ENCODE peak calls at places on chromosomes 5 and 9, in ten cellular contexts. One of them, this sample, is unnamed.

GRCh38 chr9:137273616-137274320 is 3.8 kb upstream of the TOR4A start:
- DNase-seq in posterior cingulate gyrus: no peak
- DNase-seq in KBM-7: no peak
- DNase-seq in ACHN: no peak
- DNase-seq in adrenal gland: no peak
- DNase-seq in adipocyte: no peak
- DNase-seq in activated CD4-positive, alpha-beta T cell treated with anti-CD3 and anti-CD28 coated beads, Interleukin-2, amount 50 U/mL, for 48 hours: no peak
- DNase-seq in nucleus accumbens: no peak
- DNase-seq in skeletal muscle cell: no peak
- DNase-seq in nephron progenitor cell: no peak
- DNase-seq in this sample: no peak

GRCh38 chr9:18889550-18889949 is 143.5 kb downstream of the SAXO1 start:
- DNase-seq in nephron progenitor cell: no peak
- DNase-seq in adrenal gland: no peak
- DNase-seq in KBM-7: no peak
- DNase-seq in skeletal muscle cell: no peak
- DNase-seq in ACHN: no peak
- DNase-seq in activated CD4-positive, alpha-beta T cell treated with anti-CD3 and anti-CD28 coated beads, Interleukin-2, amount 50 U/mL, for 48 hours: no peak
- DNase-seq in adipocyte: no peak
- DNase-seq in nucleus accumbens: no peak
- DNase-seq in posterior cingulate gyrus: no peak
- DNase-seq in this sample: no peak

GRCh38 chr9:113566011-113566711 is 102.6 kb downstream of the RGS3 start:
- DNase-seq in nephron progenitor cell: no peak
- DNase-seq in adipocyte: no peak
- DNase-seq in activated CD4-positive, alpha-beta T cell treated with anti-CD3 and anti-CD28 coated beads, Interleukin-2, amount 50 U/mL, for 48 hours: no peak
- DNase-seq in adrenal gland: no peak
- DNase-seq in ACHN: no peak
- DNase-seq in skeletal muscle cell: no peak
- DNase-seq in KBM-7: no peak
- DNase-seq in nucleus accumbens: no peak
- DNase-seq in posterior cingulate gyrus: no peak
- DNase-seq in this sample: no peak

GRCh38 chr9:134515026-134515821 is 126.4 kb upstream of the COL5A1 start:
- DNase-seq in skeletal muscle cell: no peak
- DNase-seq in nucleus accumbens: no peak
- DNase-seq in ACHN: no peak
- DNase-seq in adipocyte: peak; percentile 36
- DNase-seq in nephron progenitor cell: no peak
- DNase-seq in adrenal gland: no peak
- DNase-seq in posterior cingulate gyrus: no peak
- DNase-seq in KBM-7: no peak
- DNase-seq in activated CD4-positive, alpha-beta T cell treated with anti-CD3 and anti-CD28 coated beads, Interleukin-2, amount 50 U/mL, for 48 hours: no peak
- DNase-seq in this sample: no peak

GRCh38 chr5:180665682-180666404 is 16.4 kb upstream of the FLT4 start:
- DNase-seq in nephron progenitor cell: no peak
- DNase-seq in skeletal muscle cell: no peak
- DNase-seq in nucleus accumbens: no peak
- DNase-seq in adipocyte: no peak
- DNase-seq in ACHN: no peak
- DNase-seq in posterior cingulate gyrus: no peak
- DNase-seq in activated CD4-positive, alpha-beta T cell treated with anti-CD3 and anti-CD28 coated beads, Interleukin-2, amount 50 U/mL, for 48 hours: no peak
- DNase-seq in KBM-7: no peak
- DNase-seq in adrenal gland: no peak
- DNase-seq in this sample: no peak

GRCh38 chr5:9698125-9698848 is 68.1 kb upstream of the TAS2R1 start:
- DNase-seq in ACHN: no peak
- DNase-seq in nephron progenitor cell: no peak
- DNase-seq in KBM-7: no peak
- DNase-seq in activated CD4-positive, alpha-beta T cell treated with anti-CD3 and anti-CD28 coated beads, Interleukin-2, amount 50 U/mL, for 48 hours: no peak
- DNase-seq in adipocyte: peak; percentile 78
- DNase-seq in posterior cingulate gyrus: no peak
- DNase-seq in adrenal gland: no peak
- DNase-seq in skeletal muscle cell: no peak
- DNase-seq in nucleus accumbens: no peak
- DNase-seq in this sample: peak; percentile 23

GRCh38 chr5:167792538-167792937 is 498.9 kb upstream of the WWC1 start:
- DNase-seq in posterior cingulate gyrus: no peak
- DNase-seq in nucleus accumbens: no peak
- DNase-seq in adrenal gland: no peak
- DNase-seq in KBM-7: no peak
- DNase-seq in adipocyte: no peak
- DNase-seq in activated CD4-positive, alpha-beta T cell treated with anti-CD3 and anti-CD28 coated beads, Interleukin-2, amount 50 U/mL, for 48 hours: no peak
- DNase-seq in skeletal muscle cell: no peak
- DNase-seq in ACHN: no peak
- DNase-seq in nephron progenitor cell: no peak
- DNase-seq in this sample: no peak

GRCh38 chr9:4630836-4631235 is 31.3 kb upstream of the PLPP6 start:
- DNase-seq in nephron progenitor cell: no peak
- DNase-seq in skeletal muscle cell: no peak
- DNase-seq in posterior cingulate gyrus: no peak
- DNase-seq in activated CD4-positive, alpha-beta T cell treated with anti-CD3 and anti-CD28 coated beads, Interleukin-2, amount 50 U/mL, for 48 hours: no peak
- DNase-seq in adrenal gland: no peak
- DNase-seq in KBM-7: no peak
- DNase-seq in nucleus accumbens: no peak
- DNase-seq in adipocyte: no peak
- DNase-seq in ACHN: no peak
- DNase-seq in this sample: no peak

GRCh38 chr9:112860466-112860865 is 30.2 kb downstream of the SLC46A2 start:
- DNase-seq in adipocyte: no peak
- DNase-seq in nucleus accumbens: no peak
- DNase-seq in ACHN: no peak
- DNase-seq in nephron progenitor cell: no peak
- DNase-seq in skeletal muscle cell: no peak
- DNase-seq in activated CD4-positive, alpha-beta T cell treated with anti-CD3 and anti-CD28 coated beads, Interleukin-2, amount 50 U/mL, for 48 hours: no peak
- DNase-seq in KBM-7: no peak
- DNase-seq in posterior cingulate gyrus: no peak
- DNase-seq in adrenal gland: no peak
- DNase-seq in this sample: no peak

GRCh38 chr9:6199596-6199995 is 16.0 kb upstream of the IL33 start:
- DNase-seq in ACHN: no peak
- DNase-seq in adipocyte: no peak
- DNase-seq in skeletal muscle cell: no peak
- DNase-seq in nephron progenitor cell: no peak
- DNase-seq in adrenal gland: no peak
- DNase-seq in KBM-7: no peak
- DNase-seq in activated CD4-positive, alpha-beta T cell treated with anti-CD3 and anti-CD28 coated beads, Interleukin-2, amount 50 U/mL, for 48 hours: no peak
- DNase-seq in posterior cingulate gyrus: no peak
- DNase-seq in nucleus accumbens: no peak
- DNase-seq in this sample: no peak

GRCh38 chr9:35340046-35340445 is 149.9 kb upstream of the RUSC2 start:
- DNase-seq in posterior cingulate gyrus: no peak
- DNase-seq in nephron progenitor cell: no peak
- DNase-seq in skeletal muscle cell: no peak
- DNase-seq in nucleus accumbens: no peak
- DNase-seq in ACHN: no peak
- DNase-seq in activated CD4-positive, alpha-beta T cell treated with anti-CD3 and anti-CD28 coated beads, Interleukin-2, amount 50 U/mL, for 48 hours: no peak
- DNase-seq in KBM-7: no peak
- DNase-seq in adipocyte: peak; percentile 49
- DNase-seq in adrenal gland: no peak
- DNase-seq in this sample: no peak

GRCh38 chr9:121557581-121558422 is 58.2 kb upstream of the GGTA1 start:
- DNase-seq in posterior cingulate gyrus: no peak
- DNase-seq in nucleus accumbens: no peak
- DNase-seq in activated CD4-positive, alpha-beta T cell treated with anti-CD3 and anti-CD28 coated beads, Interleukin-2, amount 50 U/mL, for 48 hours: peak; percentile 9
- DNase-seq in adrenal gland: peak; percentile 94
- DNase-seq in adipocyte: peak; percentile 89
- DNase-seq in KBM-7: peak; percentile 97
- DNase-seq in ACHN: peak; percentile 48
- DNase-seq in skeletal muscle cell: peak; percentile 66
- DNase-seq in nephron progenitor cell: peak; percentile 62
- DNase-seq in this sample: peak; percentile 88

GRCh38 chr9:123999668-124000067 is 11.9 kb upstream of the LHX2 start:
- DNase-seq in activated CD4-positive, alpha-beta T cell treated with anti-CD3 and anti-CD28 coated beads, Interleukin-2, amount 50 U/mL, for 48 hours: no peak
- DNase-seq in KBM-7: no peak
- DNase-seq in adrenal gland: no peak
- DNase-seq in ACHN: no peak
- DNase-seq in adipocyte: peak; percentile 36
- DNase-seq in posterior cingulate gyrus: no peak
- DNase-seq in nephron progenitor cell: peak; percentile 60
- DNase-seq in nucleus accumbens: no peak
- DNase-seq in skeletal muscle cell: no peak
- DNase-seq in this sample: no peak

GRCh38 chr5:55603947-55604346 is 69.2 kb upstream of the PLPP1 start:
- DNase-seq in ACHN: no peak
- DNase-seq in activated CD4-positive, alpha-beta T cell treated with anti-CD3 and anti-CD28 coated beads, Interleukin-2, amount 50 U/mL, for 48 hours: no peak
- DNase-seq in adrenal gland: no peak
- DNase-seq in posterior cingulate gyrus: no peak
- DNase-seq in skeletal muscle cell: no peak
- DNase-seq in KBM-7: peak; percentile 71
- DNase-seq in adipocyte: no peak
- DNase-seq in nephron progenitor cell: no peak
- DNase-seq in nucleus accumbens: peak; percentile 47
- DNase-seq in this sample: peak; percentile 23

GRCh38 chr9:132996526-132996925 is 18.0 kb downstream of the GFI1B start:
- DNase-seq in adrenal gland: no peak
- DNase-seq in nephron progenitor cell: no peak
- DNase-seq in nucleus accumbens: no peak
- DNase-seq in posterior cingulate gyrus: no peak
- DNase-seq in ACHN: no peak
- DNase-seq in activated CD4-positive, alpha-beta T cell treated with anti-CD3 and anti-CD28 coated beads, Interleukin-2, amount 50 U/mL, for 48 hours: no peak
- DNase-seq in KBM-7: no peak
- DNase-seq in adipocyte: no peak
- DNase-seq in skeletal muscle cell: no peak
- DNase-seq in this sample: no peak

GRCh38 chr9:127742435-127743088 is 7.5 kb upstream of the TOR2A start:
- DNase-seq in nephron progenitor cell: peak; percentile 90
- DNase-seq in KBM-7: no peak
- DNase-seq in skeletal muscle cell: peak; percentile 23
- DNase-seq in nucleus accumbens: peak; percentile 23
- DNase-seq in posterior cingulate gyrus: no peak
- DNase-seq in adipocyte: no peak
- DNase-seq in adrenal gland: peak; percentile 51
- DNase-seq in activated CD4-positive, alpha-beta T cell treated with anti-CD3 and anti-CD28 coated beads, Interleukin-2, amount 50 U/mL, for 48 hours: no peak
- DNase-seq in ACHN: peak; percentile 83
- DNase-seq in this sample: peak; percentile 87

GRCh38 chr5:32465076-32465475 is 20.5 kb upstream of the ZFR start:
- DNase-seq in ACHN: peak; percentile 8
- DNase-seq in adrenal gland: no peak
- DNase-seq in skeletal muscle cell: no peak
- DNase-seq in activated CD4-positive, alpha-beta T cell treated with anti-CD3 and anti-CD28 coated beads, Interleukin-2, amount 50 U/mL, for 48 hours: no peak
- DNase-seq in nucleus accumbens: no peak
- DNase-seq in KBM-7: no peak
- DNase-seq in adipocyte: no peak
- DNase-seq in posterior cingulate gyrus: no peak
- DNase-seq in nephron progenitor cell: no peak
- DNase-seq in this sample: no peak

GRCh38 chr5:1174122-1174936 is 27.1 kb upstream of the SLC6A19 start:
- DNase-seq in nephron progenitor cell: peak; percentile 73
- DNase-seq in KBM-7: peak; percentile 60
- DNase-seq in posterior cingulate gyrus: peak; percentile 16
- DNase-seq in adrenal gland: peak; percentile 82
- DNase-seq in ACHN: peak; percentile 84
- DNase-seq in adipocyte: peak; percentile 82
- DNase-seq in activated CD4-positive, alpha-beta T cell treated with anti-CD3 and anti-CD28 coated beads, Interleukin-2, amount 50 U/mL, for 48 hours: peak; percentile 67
- DNase-seq in nucleus accumbens: peak; percentile 13
- DNase-seq in skeletal muscle cell: peak; percentile 26
- DNase-seq in this sample: peak; percentile 83

GRCh38 chr5:59745422-59745863 is 148.1 kb downstream of the PDE4D start:
- DNase-seq in nucleus accumbens: no peak
- DNase-seq in posterior cingulate gyrus: no peak
- DNase-seq in ACHN: no peak
- DNase-seq in adrenal gland: peak; percentile 11
- DNase-seq in nephron progenitor cell: no peak
- DNase-seq in skeletal muscle cell: peak; percentile 100
- DNase-seq in KBM-7: no peak
- DNase-seq in adipocyte: peak; percentile 12
- DNase-seq in activated CD4-positive, alpha-beta T cell treated with anti-CD3 and anti-CD28 coated beads, Interleukin-2, amount 50 U/mL, for 48 hours: no peak
- DNase-seq in this sample: no peak

GRCh38 chr5:126656397-126657007 is 55.8 kb downstream of the PHAX start:
- DNase-seq in skeletal muscle cell: no peak
- DNase-seq in nucleus accumbens: no peak
- DNase-seq in posterior cingulate gyrus: no peak
- DNase-seq in activated CD4-positive, alpha-beta T cell treated with anti-CD3 and anti-CD28 coated beads, Interleukin-2, amount 50 U/mL, for 48 hours: no peak
- DNase-seq in adrenal gland: peak; percentile 26
- DNase-seq in ACHN: peak; percentile 46
- DNase-seq in adipocyte: peak; percentile 80
- DNase-seq in KBM-7: peak; percentile 40
- DNase-seq in nephron progenitor cell: peak; percentile 31
- DNase-seq in this sample: peak; percentile 53

GRCh38 chr9:68851657-68852056 is 146.6 kb downstream of the PIP5K1B start:
- DNase-seq in nucleus accumbens: no peak
- DNase-seq in adrenal gland: peak; percentile 30
- DNase-seq in posterior cingulate gyrus: no peak
- DNase-seq in KBM-7: no peak
- DNase-seq in nephron progenitor cell: no peak
- DNase-seq in adipocyte: no peak
- DNase-seq in skeletal muscle cell: no peak
- DNase-seq in activated CD4-positive, alpha-beta T cell treated with anti-CD3 and anti-CD28 coated beads, Interleukin-2, amount 50 U/mL, for 48 hours: no peak
- DNase-seq in ACHN: no peak
- DNase-seq in this sample: no peak

GRCh38 chr5:127899214-127899610 is 184.4 kb upstream of the SLC12A2 start:
- DNase-seq in ACHN: no peak
- DNase-seq in KBM-7: no peak
- DNase-seq in skeletal muscle cell: no peak
- DNase-seq in posterior cingulate gyrus: no peak
- DNase-seq in activated CD4-positive, alpha-beta T cell treated with anti-CD3 and anti-CD28 coated beads, Interleukin-2, amount 50 U/mL, for 48 hours: no peak
- DNase-seq in nephron progenitor cell: no peak
- DNase-seq in nucleus accumbens: no peak
- DNase-seq in adipocyte: no peak
- DNase-seq in adrenal gland: no peak
- DNase-seq in this sample: no peak

GRCh38 chr5:115695290-115695689 is 69.5 kb upstream of the TMED7 start:
- DNase-seq in skeletal muscle cell: no peak
- DNase-seq in posterior cingulate gyrus: no peak
- DNase-seq in ACHN: no peak
- DNase-seq in adrenal gland: no peak
- DNase-seq in adipocyte: no peak
- DNase-seq in nucleus accumbens: no peak
- DNase-seq in nephron progenitor cell: no peak
- DNase-seq in activated CD4-positive, alpha-beta T cell treated with anti-CD3 and anti-CD28 coated beads, Interleukin-2, amount 50 U/mL, for 48 hours: no peak
- DNase-seq in KBM-7: no peak
- DNase-seq in this sample: no peak

GRCh38 chr9:1869843-1870242 is 145.3 kb upstream of the SMARCA2 start:
- DNase-seq in adipocyte: peak; percentile 0
- DNase-seq in activated CD4-positive, alpha-beta T cell treated with anti-CD3 and anti-CD28 coated beads, Interleukin-2, amount 50 U/mL, for 48 hours: peak; percentile 26
- DNase-seq in skeletal muscle cell: no peak
- DNase-seq in nucleus accumbens: no peak
- DNase-seq in KBM-7: peak; percentile 58
- DNase-seq in nephron progenitor cell: peak; percentile 39
- DNase-seq in posterior cingulate gyrus: no peak
- DNase-seq in adrenal gland: peak; percentile 3
- DNase-seq in ACHN: peak; percentile 19
- DNase-seq in this sample: no peak

GRCh38 chr9:33192493-33193245 is 25.5 kb upstream of the B4GALT1 start:
- DNase-seq in activated CD4-positive, alpha-beta T cell treated with anti-CD3 and anti-CD28 coated beads, Interleukin-2, amount 50 U/mL, for 48 hours: no peak
- DNase-seq in nephron progenitor cell: no peak
- DNase-seq in skeletal muscle cell: no peak
- DNase-seq in nucleus accumbens: no peak
- DNase-seq in ACHN: no peak
- DNase-seq in KBM-7: no peak
- DNase-seq in posterior cingulate gyrus: no peak
- DNase-seq in adrenal gland: no peak
- DNase-seq in adipocyte: peak; percentile 16
- DNase-seq in this sample: no peak

GRCh38 chr5:53333160-53333559 is 147.3 kb upstream of the FST start:
- DNase-seq in skeletal muscle cell: peak; percentile 54
- DNase-seq in posterior cingulate gyrus: no peak
- DNase-seq in ACHN: no peak
- DNase-seq in KBM-7: no peak
- DNase-seq in adipocyte: peak; percentile 49
- DNase-seq in nucleus accumbens: no peak
- DNase-seq in activated CD4-positive, alpha-beta T cell treated with anti-CD3 and anti-CD28 coated beads, Interleukin-2, amount 50 U/mL, for 48 hours: no peak
- DNase-seq in adrenal gland: no peak
- DNase-seq in nephron progenitor cell: no peak
- DNase-seq in this sample: no peak